ENCODE peak calls at places on chromosome 14, in nine cellular contexts. One of them, this sample, is unnamed.

GRCh38 chr14:36254020-36254614 is 66.3 kb downstream of the MBIP start:
- DNase-seq in anterior cingulate cortex: no peak
- DNase-seq in KG1: no peak
- DNase-seq in renal cortical epithelial cell: peak
- DNase-seq in ovary: no peak
- DNase-seq in mammary epithelial cell: peak
- DNase-seq in psoas muscle: no peak
- DNase-seq in central memory CD4-positive, alpha-beta T cell: no peak
- DNase-seq in naive thymus-derived CD8-positive, alpha-beta T cell: no peak
- DNase-seq in this sample: peak

GRCh38 chr14:92549853-92550244 is 36.3 kb downstream of the RIN3 start:
- DNase-seq in anterior cingulate cortex: no peak
- DNase-seq in KG1: no peak
- DNase-seq in renal cortical epithelial cell: no peak
- DNase-seq in ovary: no peak
- DNase-seq in mammary epithelial cell: no peak
- DNase-seq in psoas muscle: peak
- DNase-seq in central memory CD4-positive, alpha-beta T cell: no peak
- DNase-seq in naive thymus-derived CD8-positive, alpha-beta T cell: no peak
- DNase-seq in this sample: no peak

GRCh38 chr14:24417832-24418491 is 11.5 kb downstream of the CBLN3 start:
- DNase-seq in anterior cingulate cortex: no peak
- DNase-seq in KG1: no peak
- DNase-seq in renal cortical epithelial cell: no peak
- DNase-seq in ovary: no peak
- DNase-seq in mammary epithelial cell: no peak
- DNase-seq in psoas muscle: no peak
- DNase-seq in central memory CD4-positive, alpha-beta T cell: no peak
- DNase-seq in naive thymus-derived CD8-positive, alpha-beta T cell: no peak
- DNase-seq in this sample: no peak

GRCh38 chr14:63659726-63660125 is 18.1 kb upstream of the WDR89 start:
- DNase-seq in anterior cingulate cortex: no peak
- DNase-seq in KG1: no peak
- DNase-seq in renal cortical epithelial cell: no peak
- DNase-seq in ovary: no peak
- DNase-seq in mammary epithelial cell: peak
- DNase-seq in psoas muscle: no peak
- DNase-seq in central memory CD4-positive, alpha-beta T cell: no peak
- DNase-seq in naive thymus-derived CD8-positive, alpha-beta T cell: no peak
- DNase-seq in this sample: peak

GRCh38 chr14:104879983-104880565 is 15.0 kb downstream of the CEP170B start:
- DNase-seq in anterior cingulate cortex: no peak
- DNase-seq in KG1: no peak
- DNase-seq in renal cortical epithelial cell: no peak
- DNase-seq in ovary: no peak
- DNase-seq in mammary epithelial cell: no peak
- DNase-seq in psoas muscle: peak
- DNase-seq in central memory CD4-positive, alpha-beta T cell: no peak
- DNase-seq in naive thymus-derived CD8-positive, alpha-beta T cell: no peak
- DNase-seq in this sample: no peak

GRCh38 chr14:44962573-44963528 is 861 bp downstream of the TOGARAM1 start:
- DNase-seq in anterior cingulate cortex: peak
- DNase-seq in KG1: no peak
- DNase-seq in renal cortical epithelial cell: peak
- DNase-seq in ovary: peak
- DNase-seq in mammary epithelial cell: peak
- DNase-seq in psoas muscle: peak
- DNase-seq in central memory CD4-positive, alpha-beta T cell: no peak
- DNase-seq in naive thymus-derived CD8-positive, alpha-beta T cell: no peak
- DNase-seq in this sample: peak

GRCh38 chr14:101033446-101034165 is 130.1 kb upstream of the RTL1 start:
- DNase-seq in anterior cingulate cortex: no peak
- DNase-seq in KG1: no peak
- DNase-seq in renal cortical epithelial cell: no peak
- DNase-seq in ovary: no peak
- DNase-seq in mammary epithelial cell: no peak
- DNase-seq in psoas muscle: no peak
- DNase-seq in central memory CD4-positive, alpha-beta T cell: no peak
- DNase-seq in naive thymus-derived CD8-positive, alpha-beta T cell: no peak
- DNase-seq in this sample: no peak

GRCh38 chr14:22448905-22449611 is 140.0 kb downstream of the DAD1 start:
- DNase-seq in anterior cingulate cortex: no peak
- DNase-seq in KG1: no peak
- DNase-seq in renal cortical epithelial cell: peak
- DNase-seq in ovary: no peak
- DNase-seq in mammary epithelial cell: peak
- DNase-seq in psoas muscle: peak
- DNase-seq in central memory CD4-positive, alpha-beta T cell: no peak
- DNase-seq in naive thymus-derived CD8-positive, alpha-beta T cell: no peak
- DNase-seq in this sample: no peak

GRCh38 chr14:95496111-95496681 is 20.3 kb downstream of the SYNE3 start:
- DNase-seq in anterior cingulate cortex: no peak
- DNase-seq in KG1: no peak
- DNase-seq in renal cortical epithelial cell: no peak
- DNase-seq in ovary: no peak
- DNase-seq in mammary epithelial cell: no peak
- DNase-seq in psoas muscle: no peak
- DNase-seq in central memory CD4-positive, alpha-beta T cell: peak
- DNase-seq in naive thymus-derived CD8-positive, alpha-beta T cell: no peak
- DNase-seq in this sample: no peak

GRCh38 chr14:101732128-101732527 is 29.4 kb upstream of the PPP2R5C start:
- DNase-seq in anterior cingulate cortex: no peak
- DNase-seq in KG1: no peak
- DNase-seq in renal cortical epithelial cell: peak
- DNase-seq in ovary: no peak
- DNase-seq in mammary epithelial cell: peak
- DNase-seq in psoas muscle: no peak
- DNase-seq in central memory CD4-positive, alpha-beta T cell: no peak
- DNase-seq in naive thymus-derived CD8-positive, alpha-beta T cell: no peak
- DNase-seq in this sample: peak

GRCh38 chr14:32986791-32987545 is 48.3 kb downstream of the NPAS3 start:
- DNase-seq in anterior cingulate cortex: no peak
- DNase-seq in KG1: no peak
- DNase-seq in renal cortical epithelial cell: no peak
- DNase-seq in ovary: no peak
- DNase-seq in mammary epithelial cell: no peak
- DNase-seq in psoas muscle: no peak
- DNase-seq in central memory CD4-positive, alpha-beta T cell: no peak
- DNase-seq in naive thymus-derived CD8-positive, alpha-beta T cell: no peak
- DNase-seq in this sample: peak

GRCh38 chr14:59161571-59162175 is 26.8 kb upstream of the DAAM1 start:
- DNase-seq in anterior cingulate cortex: no peak
- DNase-seq in KG1: no peak
- DNase-seq in renal cortical epithelial cell: peak
- DNase-seq in ovary: no peak
- DNase-seq in mammary epithelial cell: peak
- DNase-seq in psoas muscle: peak
- DNase-seq in central memory CD4-positive, alpha-beta T cell: peak
- DNase-seq in naive thymus-derived CD8-positive, alpha-beta T cell: no peak
- DNase-seq in this sample: no peak

GRCh38 chr14:74414380-74414779 is 11.6 kb downstream of the SYNDIG1L start:
- DNase-seq in anterior cingulate cortex: no peak
- DNase-seq in KG1: no peak
- DNase-seq in renal cortical epithelial cell: no peak
- DNase-seq in ovary: no peak
- DNase-seq in mammary epithelial cell: no peak
- DNase-seq in psoas muscle: no peak
- DNase-seq in central memory CD4-positive, alpha-beta T cell: no peak
- DNase-seq in naive thymus-derived CD8-positive, alpha-beta T cell: no peak
- DNase-seq in this sample: no peak

GRCh38 chr14:93114713-93115068 is 1.0 kb downstream of the ITPK1 start:
- DNase-seq in anterior cingulate cortex: no peak
- DNase-seq in KG1: no peak
- DNase-seq in renal cortical epithelial cell: no peak
- DNase-seq in ovary: peak
- DNase-seq in mammary epithelial cell: no peak
- DNase-seq in psoas muscle: peak
- DNase-seq in central memory CD4-positive, alpha-beta T cell: no peak
- DNase-seq in naive thymus-derived CD8-positive, alpha-beta T cell: no peak
- DNase-seq in this sample: no peak

GRCh38 chr14:93036652-93037341 is 78.9 kb downstream of the ITPK1 start:
- DNase-seq in anterior cingulate cortex: peak
- DNase-seq in KG1: no peak
- DNase-seq in renal cortical epithelial cell: no peak
- DNase-seq in ovary: peak
- DNase-seq in mammary epithelial cell: no peak
- DNase-seq in psoas muscle: no peak
- DNase-seq in central memory CD4-positive, alpha-beta T cell: no peak
- DNase-seq in naive thymus-derived CD8-positive, alpha-beta T cell: no peak
- DNase-seq in this sample: peak

GRCh38 chr14:95126906-95127530 is 30.3 kb downstream of the DICER1 start:
- DNase-seq in anterior cingulate cortex: no peak
- DNase-seq in KG1: no peak
- DNase-seq in renal cortical epithelial cell: no peak
- DNase-seq in ovary: no peak
- DNase-seq in mammary epithelial cell: no peak
- DNase-seq in psoas muscle: no peak
- DNase-seq in central memory CD4-positive, alpha-beta T cell: no peak
- DNase-seq in naive thymus-derived CD8-positive, alpha-beta T cell: no peak
- DNase-seq in this sample: no peak

GRCh38 chr14:92586001-92586947 is 72.7 kb downstream of the RIN3 start:
- DNase-seq in anterior cingulate cortex: no peak
- DNase-seq in KG1: peak
- DNase-seq in renal cortical epithelial cell: peak
- DNase-seq in ovary: peak
- DNase-seq in mammary epithelial cell: peak
- DNase-seq in psoas muscle: no peak
- DNase-seq in central memory CD4-positive, alpha-beta T cell: peak
- DNase-seq in naive thymus-derived CD8-positive, alpha-beta T cell: peak
- DNase-seq in this sample: no peak

GRCh38 chr14:62409909-62410308 is 635.3 kb downstream of the KCNH5 start:
- DNase-seq in anterior cingulate cortex: no peak
- DNase-seq in KG1: no peak
- DNase-seq in renal cortical epithelial cell: no peak
- DNase-seq in ovary: no peak
- DNase-seq in mammary epithelial cell: peak
- DNase-seq in psoas muscle: no peak
- DNase-seq in central memory CD4-positive, alpha-beta T cell: no peak
- DNase-seq in naive thymus-derived CD8-positive, alpha-beta T cell: no peak
- DNase-seq in this sample: no peak

GRCh38 chr14:64722842-64723447 is 18.7 kb downstream of the PLEKHG3 start:
- DNase-seq in anterior cingulate cortex: no peak
- DNase-seq in KG1: no peak
- DNase-seq in renal cortical epithelial cell: no peak
- DNase-seq in ovary: no peak
- DNase-seq in mammary epithelial cell: peak
- DNase-seq in psoas muscle: peak
- DNase-seq in central memory CD4-positive, alpha-beta T cell: peak
- DNase-seq in naive thymus-derived CD8-positive, alpha-beta T cell: no peak
- DNase-seq in this sample: no peak

GRCh38 chr14:82345149-82345548 is 811.5 kb upstream of the SEL1L start:
- DNase-seq in anterior cingulate cortex: no peak
- DNase-seq in KG1: no peak
- DNase-seq in renal cortical epithelial cell: no peak
- DNase-seq in ovary: no peak
- DNase-seq in mammary epithelial cell: no peak
- DNase-seq in psoas muscle: no peak
- DNase-seq in central memory CD4-positive, alpha-beta T cell: no peak
- DNase-seq in naive thymus-derived CD8-positive, alpha-beta T cell: no peak
- DNase-seq in this sample: no peak

GRCh38 chr14:45135181-45135580 is 549 bp upstream of the FANCM start:
- DNase-seq in anterior cingulate cortex: no peak
- DNase-seq in KG1: no peak
- DNase-seq in renal cortical epithelial cell: peak
- DNase-seq in ovary: no peak
- DNase-seq in mammary epithelial cell: no peak
- DNase-seq in psoas muscle: no peak
- DNase-seq in central memory CD4-positive, alpha-beta T cell: no peak
- DNase-seq in naive thymus-derived CD8-positive, alpha-beta T cell: no peak
- DNase-seq in this sample: peak

GRCh38 chr14:61678966-61679365 is 16.3 kb upstream of the HIF1A start:
- DNase-seq in anterior cingulate cortex: no peak
- DNase-seq in KG1: no peak
- DNase-seq in renal cortical epithelial cell: peak
- DNase-seq in ovary: no peak
- DNase-seq in mammary epithelial cell: no peak
- DNase-seq in psoas muscle: no peak
- DNase-seq in central memory CD4-positive, alpha-beta T cell: no peak
- DNase-seq in naive thymus-derived CD8-positive, alpha-beta T cell: no peak
- DNase-seq in this sample: peak

GRCh38 chr14:59711083-59711482 is 134.5 kb upstream of the CCDC175 start:
- DNase-seq in anterior cingulate cortex: no peak
- DNase-seq in KG1: no peak
- DNase-seq in renal cortical epithelial cell: no peak
- DNase-seq in ovary: no peak
- DNase-seq in mammary epithelial cell: no peak
- DNase-seq in psoas muscle: no peak
- DNase-seq in central memory CD4-positive, alpha-beta T cell: no peak
- DNase-seq in naive thymus-derived CD8-positive, alpha-beta T cell: no peak
- DNase-seq in this sample: no peak

GRCh38 chr14:45716506-45716905 is 463.5 kb upstream of the MIS18BP1 start:
- DNase-seq in anterior cingulate cortex: no peak
- DNase-seq in KG1: no peak
- DNase-seq in renal cortical epithelial cell: peak
- DNase-seq in ovary: no peak
- DNase-seq in mammary epithelial cell: no peak
- DNase-seq in psoas muscle: no peak
- DNase-seq in central memory CD4-positive, alpha-beta T cell: no peak
- DNase-seq in naive thymus-derived CD8-positive, alpha-beta T cell: no peak
- DNase-seq in this sample: peak

GRCh38 chr14:95460647-95461478 is 55.6 kb downstream of the SYNE3 start:
- DNase-seq in anterior cingulate cortex: peak
- DNase-seq in KG1: no peak
- DNase-seq in renal cortical epithelial cell: peak
- DNase-seq in ovary: peak
- DNase-seq in mammary epithelial cell: no peak
- DNase-seq in psoas muscle: no peak
- DNase-seq in central memory CD4-positive, alpha-beta T cell: no peak
- DNase-seq in naive thymus-derived CD8-positive, alpha-beta T cell: no peak
- DNase-seq in this sample: no peak

GRCh38 chr14:65286443-65286842 is 126.1 kb upstream of the FUT8 start:
- DNase-seq in anterior cingulate cortex: no peak
- DNase-seq in KG1: no peak
- DNase-seq in renal cortical epithelial cell: no peak
- DNase-seq in ovary: no peak
- DNase-seq in mammary epithelial cell: no peak
- DNase-seq in psoas muscle: no peak
- DNase-seq in central memory CD4-positive, alpha-beta T cell: no peak
- DNase-seq in naive thymus-derived CD8-positive, alpha-beta T cell: no peak
- DNase-seq in this sample: peak

GRCh38 chr14:76909266-76909665 is 83.1 kb downstream of the LRRC74A start:
- DNase-seq in anterior cingulate cortex: no peak
- DNase-seq in KG1: no peak
- DNase-seq in renal cortical epithelial cell: no peak
- DNase-seq in ovary: no peak
- DNase-seq in mammary epithelial cell: no peak
- DNase-seq in psoas muscle: no peak
- DNase-seq in central memory CD4-positive, alpha-beta T cell: no peak
- DNase-seq in naive thymus-derived CD8-positive, alpha-beta T cell: no peak
- DNase-seq in this sample: no peak

GRCh38 chr14:105537580-105538474 is 11.4 kb downstream of the TMEM121 start:
- DNase-seq in anterior cingulate cortex: no peak
- DNase-seq in KG1: no peak
- DNase-seq in renal cortical epithelial cell: no peak
- DNase-seq in ovary: no peak
- DNase-seq in mammary epithelial cell: peak
- DNase-seq in psoas muscle: peak
- DNase-seq in central memory CD4-positive, alpha-beta T cell: peak
- DNase-seq in naive thymus-derived CD8-positive, alpha-beta T cell: peak
- DNase-seq in this sample: peak

GRCh38 chr14:35687335-35687939 is 121.7 kb downstream of the RALGAPA1 start:
- DNase-seq in anterior cingulate cortex: no peak
- DNase-seq in KG1: peak
- DNase-seq in renal cortical epithelial cell: peak
- DNase-seq in ovary: no peak
- DNase-seq in mammary epithelial cell: peak
- DNase-seq in psoas muscle: no peak
- DNase-seq in central memory CD4-positive, alpha-beta T cell: no peak
- DNase-seq in naive thymus-derived CD8-positive, alpha-beta T cell: peak
- DNase-seq in this sample: peak

GRCh38 chr14:97276573-97276972 is 479.4 kb downstream of the VRK1 start:
- DNase-seq in anterior cingulate cortex: no peak
- DNase-seq in KG1: peak
- DNase-seq in renal cortical epithelial cell: no peak
- DNase-seq in ovary: no peak
- DNase-seq in mammary epithelial cell: no peak
- DNase-seq in psoas muscle: no peak
- DNase-seq in central memory CD4-positive, alpha-beta T cell: peak
- DNase-seq in naive thymus-derived CD8-positive, alpha-beta T cell: peak
- DNase-seq in this sample: no peak

GRCh38 chr14:63431466-63431865 is 111.7 kb downstream of the PPP2R5E start:
- DNase-seq in anterior cingulate cortex: no peak
- DNase-seq in KG1: no peak
- DNase-seq in renal cortical epithelial cell: no peak
- DNase-seq in ovary: no peak
- DNase-seq in mammary epithelial cell: no peak
- DNase-seq in psoas muscle: no peak
- DNase-seq in central memory CD4-positive, alpha-beta T cell: no peak
- DNase-seq in naive thymus-derived CD8-positive, alpha-beta T cell: no peak
- DNase-seq in this sample: peak